ENCODE peak calls at places on chromosomes 13 and 19, in four cellular contexts. T is foreskin fibroblast, W is cardiac fibroblast, U is IMR-90. Z is an unnamed sample.

GRCh38 chr19:3186377-3186688 is 603 bp downstream of the NCLN start:
- DNase-seq in T (peak), W (no peak), U (no peak), Z (no peak)

GRCh38 chr19:35223856-35224505 is 4.6 kb downstream of the FAM187B start:
- DNase-seq in T (peak), W (no peak), U (no peak), Z (no peak)

GRCh38 chr13:98103531-98103930 is 39.4 kb upstream of the FARP1 start:
- DNase-seq in T (peak), W (no peak), U (no peak), Z (no peak)

GRCh38 chr19:3536429-3537100 is 2.4 kb upstream of the TEKTIP1 start:
- DNase-seq in T (peak), W (no peak), U (no peak), Z (no peak)

GRCh38 chr19:4566402-4567051 is 7.0 kb upstream of the SEMA6B start:
- DNase-seq in T (no peak), W (no peak), U (no peak), Z (no peak)

GRCh38 chr19:35155441-35155840 is 906 bp downstream of the FXYD5 start:
- DNase-seq in T (peak), W (no peak), U (no peak), Z (no peak)

GRCh38 chr13:92407858-92408257 is 818.7 kb upstream of the GPC6 start:
- DNase-seq in T (no peak), W (no peak), U (no peak), Z (no peak)

GRCh38 chr19:16266586-16266942 is 58.1 kb upstream of the KLF2 start:
- DNase-seq in T (no peak), W (no peak), U (no peak), Z (no peak)

GRCh38 chr19:50894478-50895356 is 16.5 kb downstream of the KLK4 start:
- DNase-seq in T (no peak), W (no peak), U (no peak), Z (no peak)

GRCh38 chr13:114339779-114340534 is 25.7 kb downstream of the CHAMP1 start:
- DNase-seq in T (peak), W (peak), U (peak), Z (no peak)

GRCh38 chr19:44747739-44748425 is 626 bp upstream of the BCL3 start:
- DNase-seq in T (peak), W (peak), U (peak), Z (no peak)

GRCh38 chr13:41075034-41075433 is 13.7 kb downstream of the WBP4 start:
- DNase-seq in T (peak), W (peak), U (peak), Z (no peak)

GRCh38 chr13:26584713-26585112 is 27.2 kb downstream of the WASF3 start:
- DNase-seq in T (peak), W (peak), U (peak), Z (peak)

GRCh38 chr19:46296722-46297431 is at the start of gene HIF3A:
- DNase-seq in T (peak), W (peak), U (no peak), Z (no peak)

GRCh38 chr13:71902676-71903075 is 35.7 kb upstream of the DACH1 start:
- DNase-seq in T (no peak), W (no peak), U (no peak), Z (no peak)

GRCh38 chr13:40789275-40790231 is at the start of gene SLC25A15:
- DNase-seq in T (peak), W (peak), U (peak), Z (peak)

GRCh38 chr13:25906211-25906661 is 145.6 kb downstream of the SHISA2 start:
- DNase-seq in T (no peak), W (no peak), U (no peak), Z (no peak)

GRCh38 chr13:42379241-42379640 is 107.3 kb downstream of the AKAP11 start:
- DNase-seq in T (no peak), W (no peak), U (no peak), Z (no peak)

GRCh38 chr19:13152356-13152853 is 2.2 kb downstream of the IER2 start:
- DNase-seq in T (no peak), W (no peak), U (no peak), Z (no peak)

GRCh38 chr13:69243366-69243765 is 864.3 kb upstream of the ATXN8OS start:
- DNase-seq in T (no peak), W (no peak), U (no peak), Z (no peak)

GRCh38 chr19:3840804-3841203 is 28.0 kb downstream of the ZFR2 start:
- DNase-seq in T (no peak), W (no peak), U (no peak), Z (no peak)

GRCh38 chr13:75612354-75612753 is 23.8 kb upstream of the LMO7 start:
- DNase-seq in T (peak), W (no peak), U (peak), Z (no peak)

GRCh38 chr13:108463365-108463764 is 166.0 kb upstream of the MYO16 start:
- DNase-seq in T (peak), W (peak), U (peak), Z (peak)

GRCh38 chr19:34365463-34366401 is 736 bp downstream of the GPI start:
- DNase-seq in T (peak), W (peak), U (peak), Z (no peak)

GRCh38 chr13:28822161-28822560 is 2.0 kb downstream of the MTUS2 start:
- DNase-seq in T (no peak), W (no peak), U (no peak), Z (no peak)

GRCh38 chr19:29714371-29714952 is 599 bp downstream of the C19orf12 start:
- DNase-seq in T (no peak), W (no peak), U (no peak), Z (no peak)

GRCh38 chr19:4474504-4475136 is 2.5 kb downstream of the HDGFL2 start:
- DNase-seq in T (peak), W (peak), U (peak), Z (peak)

GRCh38 chr19:3665681-3666544 is 34.4 kb downstream of the PIP5K1C start:
- DNase-seq in T (peak), W (peak), U (no peak), Z (no peak)

GRCh38 chr13:49271264-49271663 is 23.5 kb downstream of the CDADC1 start:
- DNase-seq in T (no peak), W (no peak), U (no peak), Z (no peak)

GRCh38 chr19:7159105-7159933 is 89.8 kb downstream of the ZNF557 start:
- DNase-seq in T (peak), W (peak), U (peak), Z (peak)

GRCh38 chr19:46786236-46787039 is 2.0 kb downstream of the SLC1A5 start:
- DNase-seq in T (peak), W (peak), U (peak), Z (peak)

GRCh38 chr19:35425682-35426081 is 22.4 kb upstream of the FFAR2 start:
- DNase-seq in T (no peak), W (no peak), U (no peak), Z (no peak)

GRCh38 chr19:39969266-39969665 is 1.7 kb upstream of the PSMC4 start:
- DNase-seq in T (peak), W (no peak), U (peak), Z (no peak)
- H3K4me3 ChIP-seq in T (no peak), W (no peak), U (no peak), Z (no peak)

DNA sequence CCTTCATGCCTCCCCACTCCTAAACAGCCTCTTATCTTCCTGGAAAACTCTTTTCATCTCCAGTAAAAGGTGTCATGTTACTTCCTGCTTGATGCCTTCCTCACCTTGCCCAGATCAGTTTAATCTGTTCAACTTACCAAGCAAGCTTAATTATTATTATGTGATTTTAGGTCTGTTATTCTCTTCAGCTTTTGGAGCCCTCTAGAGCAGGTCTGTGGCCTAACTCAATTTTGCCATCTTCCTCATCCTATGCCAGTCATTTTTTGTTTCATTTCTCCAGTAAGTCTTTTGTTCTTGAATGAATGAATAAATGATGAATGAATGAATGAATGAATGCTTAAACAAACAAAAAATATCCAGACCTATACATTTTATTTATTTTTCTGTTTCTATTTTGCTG is 528.3 kb downstream of the DCT start:
- DNase-seq in T (peak), W (peak), U (peak), Z (no peak)
- TF ChIP-seq CTCF in T (peak), W (peak), U (peak), Z (peak)

GRCh38 chr19:9934132-9934950 is 2.0 kb downstream of the OLFM2 start:
- DNase-seq in T (peak), W (peak), U (peak), Z (peak)

GRCh38 chr19:9937001-9937411 is 691 bp upstream of the OLFM2 start:
- DNase-seq in T (no peak), W (no peak), U (no peak), Z (no peak)

GRCh38 chr19:9936151-9937000 is at the start of gene OLFM2:
- DNase-seq in T (no peak), W (no peak), U (no peak), Z (no peak)

GRCh38 chr19:9932835-9933234 is 3.5 kb downstream of the OLFM2 start:
- DNase-seq in T (no peak), W (no peak), U (no peak), Z (no peak)

DNA sequence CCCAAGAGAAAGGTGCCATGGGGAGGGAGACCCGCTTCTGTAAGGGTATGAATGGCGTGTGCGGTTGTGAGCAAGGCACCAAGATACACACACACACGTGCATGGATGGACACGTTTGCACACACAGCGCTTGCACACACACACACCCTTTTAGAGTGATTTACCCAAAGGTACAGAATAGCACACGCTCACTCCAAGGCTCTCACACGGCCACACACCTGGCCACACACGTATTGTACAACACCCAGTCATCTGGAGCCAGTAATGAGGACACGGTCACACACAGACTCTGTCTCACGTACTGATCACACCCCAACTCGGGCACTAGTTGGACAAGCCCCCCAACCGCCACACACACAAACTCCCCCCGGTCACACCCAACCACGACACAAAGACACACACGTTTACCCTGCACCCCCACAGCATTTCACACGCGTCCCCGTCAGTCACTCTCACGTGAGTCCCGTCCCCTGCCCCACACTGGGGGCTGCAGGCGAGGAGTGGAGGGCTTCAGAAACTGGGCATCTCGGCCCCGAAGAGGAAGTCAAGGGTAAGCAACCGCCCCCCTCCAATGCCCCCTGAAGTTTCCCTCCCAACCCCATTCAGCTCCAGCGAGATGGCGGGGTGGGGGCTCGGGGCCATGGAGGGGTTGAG is 779 bp downstream of the OLFM2 start:
- DNase-seq in T (no peak), W (no peak), U (no peak), Z (no peak)
- H3K4me3 ChIP-seq in T (peak), W (peak), U (peak), Z (peak)

DNA sequence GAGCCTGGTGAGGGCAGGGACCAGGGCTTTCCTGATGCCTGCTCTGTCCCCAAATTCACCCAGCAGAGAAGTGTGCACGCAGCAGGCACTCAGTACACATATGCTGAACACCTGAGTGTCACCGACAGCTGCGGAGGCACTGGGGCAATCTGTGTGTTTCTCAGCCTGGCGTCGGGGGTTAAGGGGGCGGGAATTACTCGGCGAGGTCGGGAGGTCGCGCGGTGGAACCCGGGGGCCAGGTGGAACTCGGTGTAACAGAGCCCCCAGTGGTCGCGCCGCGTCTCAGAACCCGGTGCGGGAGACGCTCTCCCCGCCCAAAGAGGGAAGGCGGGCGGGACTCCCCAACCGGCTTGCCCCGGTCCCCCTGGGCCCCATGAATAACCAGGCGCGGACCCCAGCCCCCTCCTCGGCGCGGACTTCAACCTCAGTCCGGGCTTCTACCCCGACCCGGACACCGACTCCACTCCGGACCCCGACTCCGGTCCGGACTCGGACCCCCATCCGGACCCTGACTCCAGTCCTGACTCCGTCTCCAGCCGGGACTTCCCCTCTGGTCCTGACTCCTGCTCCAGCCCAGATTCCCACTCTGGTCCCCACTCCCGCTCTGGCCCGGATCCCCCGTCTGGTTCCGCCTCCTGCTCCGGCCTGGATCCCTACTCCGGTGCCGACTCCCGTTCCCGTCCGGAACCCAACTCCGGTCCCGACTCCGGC is at the start of gene SELENOV:
- DNase-seq in T (peak), W (peak), U (no peak), Z (no peak)
- TF ChIP-seq CTCF in T (no peak), W (no peak), U (no peak), Z (no peak)

DNA sequence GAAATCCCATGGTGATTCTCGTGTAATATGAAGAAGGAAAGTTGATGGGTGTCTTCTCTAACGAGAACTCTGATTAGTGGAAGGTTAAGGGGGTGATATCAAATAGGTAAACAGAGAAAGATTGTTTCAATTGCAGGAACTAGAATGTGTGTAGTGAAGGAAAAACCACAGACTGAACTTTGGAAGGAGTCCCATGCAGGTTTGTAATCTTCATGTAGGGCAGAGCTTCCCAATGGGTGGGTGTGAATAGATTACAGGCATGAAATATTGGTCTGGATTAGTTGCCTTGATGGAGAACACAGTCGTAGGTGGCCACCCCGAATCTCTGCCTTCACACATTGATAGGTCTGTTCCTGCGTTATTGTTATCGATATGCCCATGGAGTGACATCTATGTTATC is 295.5 kb downstream of the KCNRG start:
- DNase-seq in T (no peak), W (no peak), U (no peak), Z (no peak)
- H3K4me3 ChIP-seq in T (no peak), W (no peak), U (no peak), Z (no peak)

DNA sequence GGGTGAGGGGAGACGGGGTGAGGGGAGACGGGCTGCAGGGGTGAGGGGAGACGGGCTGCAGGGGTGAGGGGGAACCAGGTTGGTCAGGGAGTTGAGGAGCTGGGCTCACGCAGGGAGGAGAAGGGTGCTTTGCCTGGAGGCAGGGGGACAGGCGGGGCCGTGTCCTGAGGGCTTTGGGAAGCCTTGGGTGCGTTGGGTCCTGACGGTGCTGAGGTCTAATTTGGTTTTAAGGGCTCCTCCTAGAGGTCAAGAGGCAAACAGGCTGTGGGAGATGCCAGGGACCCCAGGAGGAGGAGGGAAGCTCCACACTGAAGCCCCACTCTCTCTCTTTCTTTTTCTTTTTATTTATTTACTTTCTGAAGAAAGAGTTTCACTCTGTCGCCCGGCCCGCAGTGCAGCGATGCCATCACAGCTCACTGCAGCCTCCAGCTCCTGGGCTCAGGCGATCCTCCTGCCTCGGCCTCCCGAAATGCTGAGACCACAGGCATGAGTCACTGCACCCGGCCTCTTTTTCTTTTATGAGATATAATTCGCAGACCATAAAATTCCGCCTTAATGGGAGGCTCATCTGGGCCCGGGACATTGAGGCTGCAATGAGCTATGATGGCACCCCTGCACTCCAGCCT is 9.3 kb upstream of the MISP start:
- DNase-seq in T (no peak), W (peak), U (no peak), Z (no peak)
- TF ChIP-seq CTCF in T (no peak), W (peak), U (no peak), Z (peak)

GRCh38 chr19:56838930-56839664 is 1.4 kb downstream of the PEG3 start:
- DNase-seq in T (peak), W (peak), U (no peak), Z (peak)

GRCh38 chr19:56838680-56838929 is 1.9 kb downstream of the PEG3 start:
- DNase-seq in T (no peak), W (no peak), U (no peak), Z (no peak)

GRCh38 chr19:56840452-56841193 is at the start of the genes PEG3 and ZIM2:
- DNase-seq in T (peak), W (peak), U (no peak), Z (no peak)

GRCh38 chr19:56841194-56841546 is 644 bp upstream of the PEG3 start:
- DNase-seq in T (no peak), W (no peak), U (no peak), Z (no peak)

GRCh38 chr19:56839665-56840451 is 668 bp downstream of the PEG3 start:
- DNase-seq in T (peak), W (peak), U (no peak), Z (peak)
- H3K4me3 ChIP-seq in T (no peak), W (peak), U (no peak), Z (no peak)

GRCh38 chr13:76707360-76707759 is 178.8 kb downstream of the KCTD12 start:
- DNase-seq in T (peak), W (peak), U (peak), Z (peak)

GRCh38 chr13:76711515-76712182 is 174.6 kb downstream of the KCTD12 start:
- DNase-seq in T (peak), W (peak), U (peak), Z (peak)

GRCh38 chr13:76713280-76713679 is 172.9 kb downstream of the KCTD12 start:
- DNase-seq in T (no peak), W (no peak), U (no peak), Z (no peak)

GRCh38 chr13:76708138-76708537 is 178.1 kb downstream of the KCTD12 start:
- DNase-seq in T (no peak), W (peak), U (no peak), Z (no peak)

DNA sequence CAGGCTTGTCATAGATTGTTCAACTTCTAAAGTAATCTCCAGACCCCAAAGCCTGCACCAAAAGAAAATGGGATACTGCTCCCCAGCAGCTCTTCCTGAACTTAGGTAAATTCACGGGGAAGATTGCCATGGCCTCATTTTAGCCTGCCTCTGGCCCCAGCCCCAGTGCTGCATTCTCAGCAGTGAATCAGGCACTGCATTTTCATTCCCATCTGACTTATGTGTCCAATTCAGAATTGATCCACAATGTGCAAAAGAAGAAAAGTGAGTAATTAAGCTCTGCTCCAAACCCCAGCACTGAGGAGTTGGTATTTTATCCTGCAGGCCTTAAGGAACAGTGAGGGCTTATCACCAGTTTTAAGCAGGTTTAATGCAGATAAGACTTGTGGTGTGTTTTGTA is 176.4 kb downstream of the KCTD12 start:
- DNase-seq in T (peak), W (no peak), U (peak), Z (no peak)
- TF ChIP-seq CTCF in T (no peak), W (no peak), U (no peak), Z (no peak)